ENCODE peak calls at places on chromosomes 16 and 17, in seven cellular contexts. One of them, this sample, is unnamed. For H3K36me3, the result is how much of the 10 kb centered on the place peaks cover.

GRCh38 chr17:81955058-81955681 is 5.8 kb downstream of the NOTUM start:
- DNase-seq in H1: no peak
- DNase-seq in HCT116: no peak
- DNase-seq in HepG2: no peak
- DNase-seq in GM12878: no peak
- DNase-seq in SK-N-SH: no peak
- DNase-seq in K562: no peak
- DNase-seq in this sample: no peak

GRCh38 chr17:71392715-71393567 is 727.9 kb upstream of the SOX9 start:
- DNase-seq in SK-N-SH: no peak
- DNase-seq in K562: no peak
- DNase-seq in H1: no peak
- DNase-seq in HepG2: no peak
- DNase-seq in HCT116: no peak
- DNase-seq in GM12878: no peak
- DNase-seq in this sample: no peak

GRCh38 chr17:56011406-56012131 is 141.7 kb upstream of the ANKFN1 start:
- DNase-seq in HCT116: no peak
- DNase-seq in K562: no peak
- DNase-seq in SK-N-SH: no peak
- DNase-seq in GM12878: no peak
- DNase-seq in H1: no peak
- DNase-seq in HepG2: no peak
- DNase-seq in this sample: no peak

GRCh38 chr16:2483160-2483559 is 8.2 kb downstream of the TBC1D24 start:
- DNase-seq in GM12878: no peak
- DNase-seq in HepG2: no peak
- DNase-seq in HCT116: no peak
- DNase-seq in K562: no peak
- DNase-seq in H1: no peak
- DNase-seq in SK-N-SH: peak
- DNase-seq in this sample: no peak

GRCh38 chr17:72270530-72270929 is 149.7 kb downstream of the SOX9 start:
- DNase-seq in HepG2: no peak
- DNase-seq in HCT116: no peak
- DNase-seq in H1: no peak
- DNase-seq in SK-N-SH: peak
- DNase-seq in K562: no peak
- DNase-seq in GM12878: no peak
- DNase-seq in this sample: peak

GRCh38 chr17:29927546-29927945 is 2.5 kb downstream of the SSH2 start:
- DNase-seq in K562: no peak
- DNase-seq in HepG2: no peak
- DNase-seq in SK-N-SH: no peak
- DNase-seq in GM12878: no peak
- DNase-seq in HCT116: no peak
- DNase-seq in H1: no peak
- DNase-seq in this sample: no peak

GRCh38 chr17:56912105-56912999 is 1.5 kb downstream of the TRIM25 start:
- DNase-seq in H1: no peak
- DNase-seq in HepG2: peak
- DNase-seq in SK-N-SH: no peak
- DNase-seq in GM12878: no peak
- DNase-seq in K562: peak
- DNase-seq in HCT116: no peak
- DNase-seq in this sample: no peak

GRCh38 chr17:62929320-62929719 is 36.7 kb upstream of the TANC2 start:
- DNase-seq in K562: no peak
- DNase-seq in SK-N-SH: no peak
- DNase-seq in GM12878: no peak
- DNase-seq in HepG2: no peak
- DNase-seq in HCT116: peak
- DNase-seq in H1: no peak
- DNase-seq in this sample: no peak

GRCh38 chr17:652310-652709 is 62.3 kb downstream of the VPS53 start:
- DNase-seq in HCT116: no peak
- DNase-seq in H1: no peak
- DNase-seq in HepG2: no peak
- DNase-seq in SK-N-SH: no peak
- DNase-seq in K562: no peak
- DNase-seq in GM12878: no peak
- DNase-seq in this sample: no peak

GRCh38 chr17:27525836-27526235 is 69.6 kb downstream of the KSR1 start:
- DNase-seq in GM12878: no peak
- DNase-seq in HCT116: no peak
- DNase-seq in H1: no peak
- DNase-seq in SK-N-SH: no peak
- DNase-seq in K562: no peak
- DNase-seq in HepG2: no peak
- DNase-seq in this sample: no peak

GRCh38 chr17:72404872-72405271 is 284.1 kb downstream of the SOX9 start:
- DNase-seq in SK-N-SH: no peak
- DNase-seq in K562: no peak
- DNase-seq in GM12878: no peak
- DNase-seq in HCT116: no peak
- DNase-seq in HepG2: no peak
- DNase-seq in H1: no peak
- DNase-seq in this sample: no peak

GRCh38 chr16:47061204-47061603 is 82.5 kb downstream of the NETO2 start:
- DNase-seq in GM12878: no peak
- DNase-seq in SK-N-SH: no peak
- DNase-seq in HCT116: no peak
- DNase-seq in K562: no peak
- DNase-seq in HepG2: no peak
- DNase-seq in H1: no peak
- DNase-seq in this sample: no peak

GRCh38 chr16:21301895-21302291 is 23.8 kb upstream of the CRYM start:
- DNase-seq in SK-N-SH: no peak
- DNase-seq in HepG2: no peak
- DNase-seq in HCT116: no peak
- DNase-seq in K562: no peak
- DNase-seq in GM12878: no peak
- DNase-seq in H1: no peak
- DNase-seq in this sample: peak

GRCh38 chr16:54177052-54177856 is 109.3 kb downstream of the IRX3 start:
- DNase-seq in K562: no peak
- DNase-seq in HCT116: no peak
- DNase-seq in SK-N-SH: no peak
- DNase-seq in H1: no peak
- DNase-seq in GM12878: no peak
- DNase-seq in HepG2: no peak
- DNase-seq in this sample: no peak

GRCh38 chr17:20211246-20211645 is 202.1 kb downstream of the SPECC1 start:
- DNase-seq in SK-N-SH: no peak
- DNase-seq in H1: no peak
- DNase-seq in K562: no peak
- DNase-seq in HCT116: no peak
- DNase-seq in GM12878: no peak
- DNase-seq in HepG2: no peak
- DNase-seq in this sample: no peak

GRCh38 chr17:15886221-15886620 is 58.7 kb upstream of the ADORA2B start:
- DNase-seq in H1: no peak
- DNase-seq in K562: no peak
- DNase-seq in GM12878: no peak
- DNase-seq in SK-N-SH: no peak
- DNase-seq in HepG2: no peak
- DNase-seq in HCT116: no peak
- DNase-seq in this sample: no peak

GRCh38 chr16:8660841-8661301 is 13.5 kb upstream of the ABAT start:
- DNase-seq in HCT116: peak
- DNase-seq in GM12878: no peak
- DNase-seq in K562: peak
- DNase-seq in H1: peak
- DNase-seq in HepG2: peak
- DNase-seq in SK-N-SH: peak
- DNase-seq in this sample: peak

GRCh38 chr17:83012873-83013778 is 66.3 kb upstream of the METRNL start:
- DNase-seq in SK-N-SH: peak
- DNase-seq in K562: no peak
- DNase-seq in HCT116: no peak
- DNase-seq in HepG2: no peak
- DNase-seq in GM12878: no peak
- DNase-seq in H1: no peak
- DNase-seq in this sample: no peak

GRCh38 chr16:88448461-88449266 is 4.4 kb upstream of the ZFPM1 start:
- DNase-seq in HCT116: no peak
- DNase-seq in SK-N-SH: peak
- DNase-seq in K562: no peak
- DNase-seq in H1: no peak
- DNase-seq in GM12878: no peak
- DNase-seq in HepG2: no peak
- DNase-seq in this sample: no peak

GRCh38 chr17:1907818-1908698 is 78.3 kb downstream of the RPA1 start:
- DNase-seq in SK-N-SH: no peak
- DNase-seq in HepG2: no peak
- DNase-seq in H1: peak
- DNase-seq in GM12878: no peak
- DNase-seq in K562: no peak
- DNase-seq in HCT116: no peak
- DNase-seq in this sample: no peak

GRCh38 chr17:74545456-74546230 is at the start of gene CD300C:
- DNase-seq in HCT116: no peak
- DNase-seq in GM12878: no peak
- DNase-seq in K562: no peak
- DNase-seq in H1: no peak
- DNase-seq in SK-N-SH: no peak
- DNase-seq in HepG2: no peak
- DNase-seq in this sample: no peak

GRCh38 chr16:86772671-86773338 is 194.5 kb downstream of the FOXL1 start:
- DNase-seq in SK-N-SH: no peak
- DNase-seq in K562: no peak
- DNase-seq in HCT116: no peak
- DNase-seq in HepG2: no peak
- DNase-seq in H1: no peak
- DNase-seq in GM12878: no peak
- DNase-seq in this sample: no peak

GRCh38 chr16:61909074-61909473 is 127.2 kb downstream of the CDH8 start:
- DNase-seq in HepG2: no peak
- DNase-seq in H1: no peak
- DNase-seq in HCT116: no peak
- DNase-seq in K562: no peak
- DNase-seq in GM12878: no peak
- DNase-seq in SK-N-SH: no peak
- DNase-seq in this sample: no peak

GRCh38 chr16:27254262-27254811 is 14.2 kb downstream of the NSMCE1 start:
- DNase-seq in SK-N-SH: no peak
- DNase-seq in HCT116: no peak
- DNase-seq in H1: no peak
- DNase-seq in HepG2: no peak
- DNase-seq in GM12878: peak
- DNase-seq in K562: no peak
- DNase-seq in this sample: no peak

GRCh38 chr17:45307290-45308015 is 9.4 kb downstream of the MAP3K14 start:
- DNase-seq in H1: no peak
- DNase-seq in HCT116: no peak
- DNase-seq in GM12878: peak
- DNase-seq in K562: no peak
- DNase-seq in SK-N-SH: no peak
- DNase-seq in HepG2: no peak
- DNase-seq in this sample: no peak

GRCh38 chr16:60087530-60087929 is 1353.4 kb upstream of the GOT2 start:
- DNase-seq in HepG2: no peak
- DNase-seq in HCT116: no peak
- DNase-seq in SK-N-SH: no peak
- DNase-seq in K562: no peak
- DNase-seq in H1: no peak
- DNase-seq in GM12878: no peak
- DNase-seq in this sample: no peak

GRCh38 chr17:68145088-68145487 is 102.8 kb upstream of the AMZ2 start:
- DNase-seq in HepG2: no peak
- DNase-seq in SK-N-SH: peak
- DNase-seq in K562: no peak
- DNase-seq in HCT116: no peak
- DNase-seq in GM12878: no peak
- DNase-seq in H1: no peak
- DNase-seq in this sample: no peak

GRCh38 chr17:14736631-14737030 is 435.8 kb downstream of the HS3ST3B1 start:
- DNase-seq in GM12878: no peak
- DNase-seq in SK-N-SH: no peak
- DNase-seq in K562: no peak
- DNase-seq in H1: no peak
- DNase-seq in HepG2: no peak
- DNase-seq in HCT116: no peak
- DNase-seq in this sample: no peak
- H3K36me3 ChIP-seq in GM12878: under half
- H3K36me3 ChIP-seq in SK-N-SH: under half
- H3K36me3 ChIP-seq in K562: under half
- H3K36me3 ChIP-seq in H1: under half
- H3K36me3 ChIP-seq in HepG2: under half
- H3K36me3 ChIP-seq in HCT116: under half
- H3K36me3 ChIP-seq in this sample: under half

GRCh38 chr17:16936536-16937310 is 35.2 kb downstream of the TNFRSF13B start:
- DNase-seq in HCT116: no peak
- DNase-seq in SK-N-SH: no peak
- DNase-seq in K562: no peak
- DNase-seq in H1: no peak
- DNase-seq in HepG2: no peak
- DNase-seq in GM12878: no peak
- DNase-seq in this sample: no peak
- TF ChIP-seq SIN3A in HCT116: no peak
- TF ChIP-seq SIN3A in SK-N-SH: no peak
- TF ChIP-seq SIN3A in K562: no peak
- TF ChIP-seq SIN3A in H1: no peak
- TF ChIP-seq SIN3A in HepG2: no peak
- TF ChIP-seq SIN3A in GM12878: no peak
- TF ChIP-seq SIN3A in this sample: no peak

GRCh38 chr17:78528541-78528940 is 48.7 kb downstream of the DNAH17 start:
- DNase-seq in GM12878: no peak
- DNase-seq in SK-N-SH: no peak
- DNase-seq in H1: no peak
- DNase-seq in HCT116: no peak
- DNase-seq in K562: peak
- DNase-seq in HepG2: no peak
- DNase-seq in this sample: no peak
- H3K36me3 ChIP-seq in GM12878: under half
- H3K36me3 ChIP-seq in SK-N-SH: under half
- H3K36me3 ChIP-seq in H1: under half
- H3K36me3 ChIP-seq in HCT116: under half
- H3K36me3 ChIP-seq in K562: under half
- H3K36me3 ChIP-seq in HepG2: under half
- H3K36me3 ChIP-seq in this sample: under half

DNA sequence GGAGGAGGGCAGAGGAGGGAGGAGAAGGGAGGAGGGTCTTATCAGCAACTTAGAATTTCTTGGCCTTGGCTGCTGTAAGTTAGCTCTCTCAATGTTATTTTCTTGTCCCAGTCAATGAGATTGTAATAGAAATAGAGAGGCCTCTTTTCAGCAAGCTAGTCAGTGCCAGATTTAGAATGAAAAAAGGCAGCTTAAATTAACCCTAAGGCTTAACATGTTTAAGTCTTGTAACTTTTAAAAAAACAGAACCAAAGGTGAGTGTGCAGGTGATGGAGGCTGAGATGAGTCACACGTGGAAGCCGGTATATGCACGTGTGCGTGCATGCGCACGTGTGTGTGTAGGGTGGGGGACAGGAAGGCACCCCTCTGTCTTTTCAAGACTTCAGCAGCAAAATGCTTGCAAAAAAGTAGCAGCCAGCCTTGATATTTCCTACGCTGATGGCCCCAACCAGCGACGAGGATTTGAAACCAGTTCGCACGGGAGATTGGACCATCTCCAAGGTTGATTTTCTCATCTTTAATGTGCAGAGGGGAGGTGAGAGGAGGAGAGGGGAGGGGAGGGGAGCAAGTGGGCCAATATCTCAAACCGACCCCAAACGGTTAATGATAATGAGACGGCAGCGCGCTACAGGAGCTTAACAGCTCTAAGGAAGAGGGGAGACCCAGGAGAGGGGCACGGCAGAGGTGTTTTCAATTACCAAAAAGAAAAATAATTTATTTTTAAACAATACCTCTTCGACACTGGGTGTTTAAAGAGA is 154.8 kb downstream of the ZNF423 start:
- DNase-seq in HCT116: no peak
- DNase-seq in H1: no peak
- DNase-seq in K562: no peak
- DNase-seq in HepG2: no peak
- DNase-seq in GM12878: no peak
- DNase-seq in SK-N-SH: no peak
- DNase-seq in this sample: no peak
- TF ChIP-seq SIN3A in HCT116: no peak
- TF ChIP-seq SIN3A in H1: no peak
- TF ChIP-seq SIN3A in K562: no peak
- TF ChIP-seq SIN3A in HepG2: no peak
- TF ChIP-seq SIN3A in GM12878: no peak
- TF ChIP-seq SIN3A in SK-N-SH: no peak
- TF ChIP-seq SIN3A in this sample: no peak

This sample was measured in Panc1.